ENCODE peak calls at places on chromosomes 4 and X, in four cellular contexts. Y is lower lobe of right lung, B is coronary artery, C is cardiac muscle cell. U is an unnamed sample.

GRCh38 chrX:154967603-154968002 is 54.9 kb downstream of the F8 start:
- DNase-seq in Y (no peak), B (no peak), C (no peak), U (no peak)

GRCh38 chr4:120331486-120332281 is 265.0 kb upstream of the MAD2L1 start:
- DNase-seq in Y (no peak), B (no peak), C (no peak), U (no peak)

GRCh38 chrX:108036298-108036973 is 8.4 kb upstream of the VSIG1 start:
- DNase-seq in Y (no peak), B (no peak), C (no peak), U (no peak)

GRCh38 chr4:108244576-108244975 is 75.8 kb upstream of the LEF1 start:
- DNase-seq in Y (no peak), B (no peak), C (no peak), U (no peak)

GRCh38 chrX:97639526-97639925 is 755.8 kb downstream of the RPA4 start:
- DNase-seq in Y (no peak), B (no peak), C (peak; percentile 37), U (no peak)

GRCh38 chr4:122548452-122548851 is 72.4 kb downstream of the IL21 start:
- DNase-seq in Y (no peak), B (no peak), C (peak; percentile 44), U (no peak)

GRCh38 chr4:8198906-8199593 is at the start of gene SH3TC1:
- DNase-seq in Y (peak; percentile 96), B (no peak), C (peak; percentile 51), U (peak; percentile 78)

GRCh38 chr4:8722556-8722955 is 130.0 kb downstream of the CPZ start:
- DNase-seq in Y (peak; percentile 9), B (no peak), C (no peak), U (peak; percentile 9)

GRCh38 chr4:38278255-38278654 is 318.1 kb downstream of the PTTG2 start:
- DNase-seq in Y (no peak), B (no peak), C (no peak), U (no peak)

GRCh38 chrX:10769165-10769564 is 148.8 kb upstream of the MID1 start:
- DNase-seq in Y (no peak), B (no peak), C (peak; percentile 44), U (no peak)

GRCh38 chrX:16839224-16839851 is 30.8 kb downstream of the RBBP7 start:
- DNase-seq in Y (no peak), B (no peak), C (no peak), U (no peak)

GRCh38 chrX:16834811-16835210 is 35.4 kb downstream of the RBBP7 start:
- DNase-seq in Y (no peak), B (no peak), C (peak; percentile 21), U (no peak)

GRCh38 chrX:16839852-16840460 is 30.2 kb downstream of the RBBP7 start:
- DNase-seq in Y (no peak), B (no peak), C (peak; percentile 17), U (no peak)

GRCh38 chrX:16836371-16836770 is 33.8 kb downstream of the RBBP7 start:
- DNase-seq in Y (peak; percentile 44), B (no peak), C (peak; percentile 59), U (no peak)

DNA sequence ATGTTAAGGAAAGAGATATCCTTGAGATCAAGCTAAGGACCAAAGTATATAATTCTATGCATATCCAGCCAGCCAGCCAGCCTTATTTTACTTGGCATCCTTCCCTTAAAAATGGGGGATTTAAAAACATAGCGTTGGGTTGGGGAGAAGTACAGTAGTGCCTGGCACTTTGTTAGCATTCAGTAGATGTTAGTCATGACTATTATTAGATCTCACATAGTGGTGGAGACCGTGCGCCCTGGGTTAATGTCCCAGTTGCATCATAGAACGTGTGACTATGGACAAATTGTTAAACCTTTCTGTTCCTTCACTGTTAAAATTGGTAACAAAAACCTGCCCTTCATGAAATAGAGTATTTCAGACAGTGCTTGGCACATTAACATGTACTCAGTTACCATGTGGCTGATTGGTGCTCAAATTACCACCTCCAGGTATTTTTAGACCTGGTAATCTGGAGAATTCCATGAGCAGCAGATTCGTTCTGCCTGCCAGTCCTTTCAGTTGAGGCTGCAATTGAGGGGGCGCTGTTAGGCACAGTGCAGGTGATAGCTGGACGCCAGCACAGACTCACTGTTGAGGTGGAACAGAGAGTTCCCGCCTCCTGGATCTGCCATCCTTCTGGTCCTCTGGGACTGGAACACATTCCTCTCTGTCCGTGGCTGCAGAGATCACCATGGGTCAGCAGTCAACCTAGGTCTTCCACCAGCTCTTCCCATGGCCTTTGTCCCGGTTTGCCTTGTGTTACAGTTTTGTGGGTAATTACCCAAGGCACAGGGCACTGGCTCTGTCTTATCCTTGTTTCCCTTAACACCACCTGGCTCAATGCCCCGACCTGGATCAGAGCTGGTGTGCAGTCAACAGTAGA is 31.7 kb downstream of the RBBP7 start:
- DNase-seq in Y (no peak), B (no peak), C (peak; percentile 66), U (no peak)
- TF ChIP-seq CTCF in Y (no peak), B (no peak), C (no peak), U (no peak)

GRCh38 chr4:143711543-143712159 is 11.2 kb upstream of the FREM3 start:
- DNase-seq in Y (no peak), B (no peak), C (no peak), U (no peak)
- TF ChIP-seq CTCF in Y (no peak), B (no peak), C (no peak), U (no peak)

DNA sequence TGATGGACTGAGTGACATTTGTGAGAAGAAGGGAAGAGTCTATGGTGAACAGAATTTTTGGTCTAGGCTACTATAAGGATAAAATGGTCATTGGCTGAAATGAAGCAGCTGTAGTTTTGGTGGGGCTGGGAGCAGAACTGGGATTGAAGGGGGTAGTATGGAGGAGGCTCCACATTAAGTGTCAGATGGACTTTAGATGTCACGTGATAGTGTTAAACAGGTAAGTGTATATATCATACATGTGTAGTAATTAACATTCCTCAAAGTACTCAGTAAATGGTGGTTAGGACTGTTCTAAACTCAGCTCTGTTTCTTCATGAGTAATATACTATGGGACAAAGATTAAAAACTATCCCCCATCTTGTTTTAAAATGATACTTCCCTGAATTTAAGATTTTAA is 947.9 kb downstream of the PDHA2 start:
- DNase-seq in Y (no peak), B (no peak), C (no peak), U (no peak)
- TF ChIP-seq CTCF in Y (no peak), B (no peak), C (no peak), U (no peak)

GRCh38 chr4:1050486-1051213 is 39.2 kb downstream of the FGFRL1 start:
- DNase-seq in Y (no peak), B (peak; percentile 63), C (no peak), U (no peak)
- TF ChIP-seq CTCF in Y (no peak), B (no peak), C (peak; percentile 41), U (peak; percentile 21)

GRCh38 chr4:151766691-151767090 is 5.9 kb upstream of the GATB start:
- DNase-seq in Y (no peak), B (no peak), C (no peak), U (no peak)
- TF ChIP-seq CTCF in Y (no peak), B (no peak), C (no peak), U (no peak)

GRCh38 chr4:127993150-127993549 is 27.9 kb downstream of the ABHD18 start:
- DNase-seq in Y (no peak), B (no peak), C (no peak), U (no peak)
- TF ChIP-seq CTCF in Y (no peak), B (no peak), C (no peak), U (no peak)

DNA sequence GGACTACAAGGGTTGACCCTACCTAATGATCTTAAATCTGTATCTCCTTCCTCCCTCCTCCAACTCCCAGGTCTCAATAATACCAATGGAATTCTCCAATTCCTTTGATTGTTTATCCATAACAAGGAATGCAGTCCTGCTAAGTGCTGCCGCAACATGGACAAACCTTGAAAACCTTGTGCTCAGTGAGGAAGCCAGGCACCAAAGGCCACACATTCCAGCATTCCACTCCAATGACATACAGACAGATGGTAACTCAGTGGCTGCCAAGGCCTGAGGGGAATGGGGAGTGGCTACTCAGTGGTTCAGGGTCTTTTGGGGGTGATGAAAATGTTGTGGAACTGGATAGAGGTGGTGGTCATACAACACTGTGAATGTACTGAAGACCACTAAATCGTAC is 10.4 kb downstream of the HAUS7 start:
- DNase-seq in Y (no peak), B (no peak), C (no peak), U (no peak)
- TF ChIP-seq CTCF in Y (no peak), B (no peak), C (no peak), U (no peak)

DNA sequence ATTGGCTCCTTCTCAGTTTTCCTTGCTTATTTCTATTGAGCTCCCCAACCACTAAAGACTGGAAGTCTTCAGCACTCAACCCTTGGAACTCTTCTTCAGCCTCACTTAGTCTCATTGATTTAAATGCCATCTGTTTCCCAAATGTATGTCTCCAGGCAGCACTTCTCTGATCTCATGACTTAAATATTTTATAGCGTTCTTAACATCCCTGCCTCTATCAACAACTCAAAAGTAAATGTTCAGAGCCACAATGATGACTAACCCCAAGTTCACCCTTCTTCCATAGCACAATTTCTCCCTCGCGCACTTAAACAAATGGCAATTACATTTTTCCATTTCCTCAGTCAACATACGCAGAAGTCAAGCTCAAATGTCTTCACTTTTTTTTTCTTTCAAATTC is 1393.3 kb downstream of the ARAP2 start:
- DNase-seq in Y (no peak), B (no peak), C (no peak), U (no peak)
- TF ChIP-seq CTCF in Y (no peak), B (no peak), C (no peak), U (no peak)

U was measured in mesothelial cell of epicardium.